ENCODE peak calls at places on chromosomes 6 and 20, in nine cellular contexts. N is non-pigmented ciliary epithelial cell; Z is lung microvascular endothelial cell; Q is GM19239; D is stimulated activated CD4-positive, alpha-beta T cell treated with anti-CD3 and anti-CD28 coated beads, Interleukin-2, amount 100 ng/mL, for 4 hours; M is A673; U is activated naive CD4-positive, alpha-beta T cell; L is kidney glomerular epithelial cell; W is NCI-H1092. P is an unnamed sample.

GRCh38 chr6:131182991-131183425 is 47.7 kb downstream of the AKAP7 start:
- DNase-seq in N (no peak), Z (peak), Q (no peak), D (no peak), M (peak), U (no peak), L (peak), W (no peak), P (no peak)

GRCh38 chr6:137989696-137990095 is 117.5 kb downstream of the PERP start:
- DNase-seq in N (no peak), Z (no peak), Q (no peak), D (no peak), M (no peak), U (no peak), L (no peak), W (no peak), P (no peak)

GRCh38 chr20:9035129-9035528 is 33.8 kb upstream of the PLCB4 start:
- DNase-seq in N (peak), Z (no peak), Q (no peak), D (no peak), M (peak), U (no peak), L (peak), W (no peak), P (no peak)

GRCh38 chr20:62014889-62015375 is 50.7 kb downstream of the TAF4 start:
- DNase-seq in N (no peak), Z (no peak), Q (no peak), D (no peak), M (no peak), U (no peak), L (no peak), W (no peak), P (no peak)

GRCh38 chr20:54067606-54068174 is 2.7 kb downstream of the BCAS1 start:
- DNase-seq in N (no peak), Z (no peak), Q (peak), D (no peak), M (peak), U (no peak), L (peak), W (no peak), P (peak)

GRCh38 chr6:157777344-157777743 is 45.7 kb upstream of the SNX9 start:
- DNase-seq in N (no peak), Z (no peak), Q (no peak), D (no peak), M (no peak), U (no peak), L (no peak), W (no peak), P (no peak)

GRCh38 chr20:62303327-62304226 is 780 bp downstream of the ADRM1 start:
- DNase-seq in N (no peak), Z (peak), Q (no peak), D (no peak), M (no peak), U (no peak), L (peak), W (no peak), P (no peak)

GRCh38 chr6:5486214-5486613 is 224.9 kb downstream of the FARS2 start:
- DNase-seq in N (no peak), Z (no peak), Q (peak), D (no peak), M (no peak), U (no peak), L (no peak), W (no peak), P (no peak)

GRCh38 chr6:74604279-74604678 is 601.6 kb downstream of the COL12A1 start:
- DNase-seq in N (no peak), Z (no peak), Q (no peak), D (no peak), M (no peak), U (no peak), L (no peak), W (no peak), P (no peak)

GRCh38 chr20:33373735-33374605 is 27.3 kb downstream of the CDK5RAP1 start:
- DNase-seq in N (peak), Z (peak), Q (no peak), D (no peak), M (no peak), U (no peak), L (peak), W (peak), P (no peak)

GRCh38 chr6:98821739-98822405 is 12.5 kb upstream of the POU3F2 start:
- DNase-seq in N (no peak), Z (no peak), Q (no peak), D (no peak), M (no peak), U (no peak), L (no peak), W (no peak), P (no peak)

GRCh38 chr6:44833248-44833647 is 445.7 kb downstream of the CDC5L start:
- DNase-seq in N (no peak), Z (no peak), Q (no peak), D (no peak), M (no peak), U (no peak), L (no peak), W (no peak), P (no peak)